ENCODE peak calls at places on chromosome 22, in six cellular contexts. O, H, S, T, J and X are unnamed samples.

GRCh38 chr22:17117890-17118289 is 3.3 kb downstream of the TMEM121B start:
- DNase-seq in O (no peak), H (no peak), S (no peak), T (no peak), J (no peak), X (no peak)

GRCh38 chr22:44898236-44898635 is 111.6 kb downstream of the PHF21B start:
- DNase-seq in O (no peak), H (no peak), S (no peak), T (no peak), J (no peak), X (peak)

GRCh38 chr22:45638834-45639746 is 32.5 kb upstream of the ATXN10 start:
- DNase-seq in O (no peak), H (peak), S (peak), T (no peak), J (peak), X (no peak)

GRCh38 chr22:41551882-41552582 is 7.8 kb upstream of the POLR3H start:
- DNase-seq in O (no peak), H (no peak), S (no peak), T (no peak), J (no peak), X (no peak)

GRCh38 chr22:38075105-38075825 is 8.7 kb downstream of the SLC16A8 start:
- DNase-seq in O (no peak), H (no peak), S (no peak), T (no peak), J (no peak), X (no peak)

GRCh38 chr22:18008136-18008535 is 16.2 kb downstream of the MICAL3 start:
- DNase-seq in O (no peak), H (no peak), S (no peak), T (no peak), J (no peak), X (no peak)

GRCh38 chr22:20105456-20106204 is 10.3 kb upstream of the RANBP1 start:
- DNase-seq in O (no peak), H (no peak), S (no peak), T (no peak), J (no peak), X (peak)

GRCh38 chr22:50201191-50202129 is 649 bp downstream of the SELENOO start:
- DNase-seq in O (no peak), H (peak), S (peak), T (no peak), J (no peak), X (no peak)